ENCODE peak calls at places on chromosomes 11 and 22, in four cellular contexts. U is germinal center, B is fibroblast of gingiva, W is B cell. K is an unnamed sample.

GRCh38 chr11:124977006-124977405 is 23.0 kb downstream of the CCDC15 start:
- DNase-seq in U (no peak), B (no peak), W (no peak), K (no peak)

GRCh38 chr22:22168190-22168940 is 76.2 kb upstream of the VPREB1 start:
- DNase-seq in U (peak), B (peak), W (peak), K (peak)

GRCh38 chr11:14446701-14447169 is 52.9 kb downstream of the COPB1 start:
- DNase-seq in W (no peak), U (peak), B (peak), K (no peak)

GRCh38 chr22:28978158-28978557 is 83.5 kb downstream of the C22orf31 start:
- DNase-seq in W (no peak), U (no peak), B (no peak), K (no peak)

GRCh38 chr22:38072322-38073149 is 11.4 kb downstream of the SLC16A8 start:
- DNase-seq in W (no peak), B (no peak), U (no peak), K (no peak)

GRCh38 chr11:119650251-119650650 is 78.7 kb downstream of the NECTIN1 start:
- DNase-seq in U (no peak), W (no peak), B (no peak), K (no peak)

GRCh38 chr22:48849513-48849912 is 978.2 kb downstream of the BRD1 start:
- DNase-seq in U (no peak), B (no peak), W (no peak), K (no peak)

GRCh38 chr11:77140231-77140959 is 12.3 kb downstream of the MYO7A start:
- DNase-seq in B (no peak), U (no peak), W (no peak), K (peak)

GRCh38 chr22:35258144-35258988 is 1.1 kb downstream of the HMGXB4 start:
- DNase-seq in W (peak), B (no peak), U (no peak), K (no peak)

GRCh38 chr11:124740277-124740882 is 638 bp downstream of the NRGN start:
- DNase-seq in B (no peak), U (peak), W (peak), K (no peak)

GRCh38 chr11:116544721-116545120 is 228.1 kb downstream of the BUD13 start:
- DNase-seq in B (no peak), U (no peak), W (no peak), K (no peak)

GRCh38 chr11:86577663-86578636 is 94.5 kb downstream of the ME3 start:
- DNase-seq in W (no peak), U (no peak), B (peak), K (no peak)

GRCh38 chr22:27349456-27349855 is 452.1 kb downstream of the MN1 start:
- DNase-seq in W (no peak), B (no peak), U (no peak), K (no peak)

GRCh38 chr11:44047931-44048431 is at the start of gene ACCSL:
- DNase-seq in B (no peak), W (no peak), U (no peak), K (no peak)

GRCh38 chr22:47836957-47837356 is 1074.5 kb downstream of the TBC1D22A start:
- DNase-seq in U (no peak), W (no peak), B (no peak), K (no peak)

GRCh38 chr22:50118557-50119168 is 28.9 kb downstream of the MOV10L1 start:
- DNase-seq in B (peak), W (no peak), U (no peak), K (no peak)

GRCh38 chr11:69040051-69040450 is 8.7 kb upstream of the TPCN2 start:
- DNase-seq in U (no peak), B (no peak), W (no peak), K (no peak)

GRCh38 chr11:35549787-35550186 is 24.4 kb upstream of the PAMR1 start:
- DNase-seq in B (peak), W (no peak), U (no peak), K (no peak)

GRCh38 chr22:43441751-43442150 is 29.9 kb downstream of the MPPED1 start:
- DNase-seq in B (no peak), W (no peak), U (no peak), K (no peak)

GRCh38 chr11:6307879-6308278 is 12.4 kb downstream of the CAVIN3 start:
- DNase-seq in U (no peak), W (no peak), B (no peak), K (no peak)

GRCh38 chr11:11622772-11623531 is 1.1 kb upstream of the GALNT18 start:
- DNase-seq in U (no peak), W (no peak), B (no peak), K (no peak)